ENCODE peak calls at places on chromosomes 7 and 10, in seven cellular contexts. E is GM12891, J is SK-N-SH, F is GM12878, U is K562, O is HepG2, Y is H1. L is an unnamed sample.

GRCh38 chr10:60943372-60944158 is 420 bp downstream of the RHOBTB1 start:
- DNase-seq in E (peak), J (peak), F (no peak), U (peak), O (peak), Y (peak), L (no peak)

GRCh38 chr10:3749597-3750351 is 35.2 kb downstream of the KLF6 start:
- DNase-seq in E (no peak), J (no peak), F (no peak), U (no peak), O (peak), Y (no peak), L (no peak)

GRCh38 chr10:96267234-96267705 is 4.1 kb downstream of the BLNK start:
- DNase-seq in E (no peak), J (no peak), F (no peak), U (no peak), O (no peak), Y (no peak), L (no peak)

GRCh38 chr7:118214833-118215182 is 9.7 kb upstream of the ANKRD7 start:
- DNase-seq in E (no peak), J (no peak), F (peak), U (no peak), O (no peak), Y (no peak), L (no peak)

GRCh38 chr7:77903597-77903996 is 105.0 kb downstream of the PHTF2 start:
- DNase-seq in E (no peak), J (peak), F (no peak), U (no peak), O (peak), Y (no peak), L (no peak)

GRCh38 chr7:94877731-94878670 is 29.4 kb upstream of the PPP1R9A start:
- DNase-seq in E (no peak), J (no peak), F (no peak), U (no peak), O (no peak), Y (no peak), L (no peak)

GRCh38 chr10:131870831-131871672 is 29.8 kb upstream of the PPP2R2D start:
- DNase-seq in E (no peak), J (no peak), F (no peak), U (no peak), O (no peak), Y (no peak), L (no peak)

GRCh38 chr7:17147409-17147808 is 151.0 kb upstream of the AHR start:
- DNase-seq in E (no peak), J (no peak), F (no peak), U (no peak), O (no peak), Y (no peak), L (no peak)

GRCh38 chr7:47943676-47944474 is 4.4 kb downstream of the PKD1L1 start:
- DNase-seq in E (no peak), J (peak), F (no peak), U (no peak), O (no peak), Y (no peak), L (no peak)

GRCh38 chr10:3853016-3853415 is 68.0 kb upstream of the KLF6 start:
- DNase-seq in E (no peak), J (no peak), F (no peak), U (no peak), O (no peak), Y (no peak), L (no peak)

GRCh38 chr7:66047426-66047825 is 28.2 kb upstream of the ASL start:
- DNase-seq in E (no peak), J (no peak), F (no peak), U (no peak), O (no peak), Y (no peak), L (no peak)

GRCh38 chr10:126216221-126216701 is 172.0 kb downstream of the ADAM12 start:
- DNase-seq in E (no peak), J (no peak), F (no peak), U (no peak), O (no peak), Y (no peak), L (no peak)

GRCh38 chr7:36941359-36941758 is 217.1 kb upstream of the AOAH start:
- DNase-seq in E (no peak), J (no peak), F (no peak), U (no peak), O (no peak), Y (no peak), L (no peak)

GRCh38 chr7:51034531-51035264 is 252.0 kb upstream of the GRB10 start:
- DNase-seq in E (no peak), J (no peak), F (no peak), U (no peak), O (no peak), Y (no peak), L (no peak)

GRCh38 chr7:113128028-113128427 is 9.7 kb upstream of the SMIM30 start:
- DNase-seq in E (no peak), J (no peak), F (no peak), U (no peak), O (no peak), Y (no peak), L (no peak)

GRCh38 chr10:42952931-42953683 is 123.8 kb upstream of the RET start:
- DNase-seq in E (no peak), J (no peak), F (no peak), U (no peak), O (no peak), Y (no peak), L (no peak)

GRCh38 chr7:121274467-121274866 is 54.3 kb upstream of the WNT16 start:
- DNase-seq in E (no peak), J (no peak), F (no peak), U (no peak), O (no peak), Y (no peak), L (no peak)

GRCh38 chr7:4849390-4849789 is 12.4 kb downstream of the PAPOLB start:
- DNase-seq in E (no peak), J (peak), F (no peak), U (peak), O (peak), Y (no peak), L (no peak)

GRCh38 chr7:100975391-100975821 is 6.0 kb downstream of the MUC12 start:
- DNase-seq in E (no peak), J (no peak), F (no peak), U (no peak), O (no peak), Y (no peak), L (no peak)

GRCh38 chr10:124474502-124475070 is 13.0 kb downstream of the LHPP start:
- DNase-seq in E (no peak), J (no peak), F (no peak), U (no peak), O (no peak), Y (no peak), L (no peak)

GRCh38 chr10:124477614-124478363 is 16.2 kb downstream of the LHPP start:
- DNase-seq in E (no peak), J (no peak), F (no peak), U (no peak), O (peak), Y (no peak), L (no peak)

GRCh38 chr10:124478517-124478916 is 16.9 kb downstream of the LHPP start:
- DNase-seq in E (no peak), J (no peak), F (no peak), U (no peak), O (no peak), Y (no peak), L (no peak)

GRCh38 chr10:124473070-124473469 is 11.4 kb downstream of the LHPP start:
- DNase-seq in E (no peak), J (no peak), F (no peak), U (no peak), O (no peak), Y (no peak), L (no peak)

DNA sequence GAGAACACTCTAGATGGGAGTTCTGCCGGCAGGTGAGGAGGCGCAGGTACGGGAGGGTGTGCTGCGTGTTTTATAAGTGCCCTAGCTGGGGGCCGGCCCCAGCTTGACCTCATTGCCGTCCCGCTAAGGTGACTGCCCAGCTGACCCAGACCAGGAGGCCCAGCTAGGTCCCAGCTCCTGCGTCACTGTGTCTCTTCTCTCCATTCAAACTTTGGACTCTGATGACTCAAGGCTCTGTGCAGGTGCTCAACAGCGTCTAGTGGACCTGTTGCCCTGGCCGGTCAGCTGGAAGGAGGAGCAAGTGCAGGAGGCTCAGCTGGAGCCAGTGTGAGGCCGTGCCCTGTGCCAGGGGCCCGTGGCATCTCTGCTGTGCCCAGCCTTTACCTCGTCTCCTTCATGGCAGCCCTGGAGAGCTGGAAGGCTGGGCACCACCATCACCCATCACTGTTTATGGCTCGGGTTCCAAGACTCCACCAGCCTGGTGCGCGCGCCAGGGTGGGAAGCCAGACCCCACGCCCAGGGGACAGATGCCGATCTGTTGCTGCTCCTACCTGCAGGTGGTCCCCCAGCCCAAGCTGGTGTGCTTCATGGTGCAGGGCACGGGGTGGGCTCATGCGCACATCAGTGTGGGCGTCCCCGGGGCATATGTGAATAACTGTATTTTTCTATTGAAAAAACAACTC is 14.6 kb downstream of the LHPP start:
- DNase-seq in E (no peak), J (no peak), F (no peak), U (no peak), O (peak), Y (no peak), L (no peak)
- TF ChIP-seq TAF1 in E (no peak), J (no peak), F (no peak), U (no peak), O (no peak), Y (no peak), L (no peak)

GRCh38 chr10:114478281-114478680 is 74.0 kb upstream of the AFAP1L2 start:
- DNase-seq in E (no peak), J (no peak), F (no peak), U (no peak), O (no peak), Y (no peak), L (no peak)

GRCh38 chr10:114474989-114475388 is 70.7 kb upstream of the AFAP1L2 start:
- DNase-seq in E (no peak), J (no peak), F (no peak), U (no peak), O (no peak), Y (no peak), L (no peak)

GRCh38 chr10:114479836-114480235 is 75.5 kb upstream of the AFAP1L2 start:
- DNase-seq in E (no peak), J (no peak), F (no peak), U (no peak), O (no peak), Y (no peak), L (no peak)

GRCh38 chr10:114479307-114479706 is 75.0 kb upstream of the AFAP1L2 start:
- DNase-seq in E (no peak), J (peak), F (no peak), U (no peak), O (peak), Y (no peak), L (no peak)

DNA sequence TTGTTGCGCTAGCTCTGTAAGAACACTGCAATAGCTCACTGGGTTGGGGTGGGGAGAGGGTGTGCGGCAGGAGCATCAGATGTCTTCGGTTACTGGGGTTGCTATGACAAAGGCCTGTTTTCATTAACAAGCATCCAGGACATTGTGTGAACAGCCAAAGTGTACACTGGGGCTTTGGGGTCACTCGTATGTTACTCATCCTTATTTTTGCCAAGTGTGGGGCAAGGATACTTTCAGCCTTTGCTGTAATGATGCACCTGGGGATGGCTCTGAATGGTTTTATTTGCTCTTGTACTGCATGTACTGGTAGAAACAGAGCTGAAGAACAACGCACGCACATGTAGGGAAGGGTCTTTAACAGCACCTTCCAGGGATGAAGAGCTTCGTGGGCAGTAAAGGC is 73.0 kb upstream of the AFAP1L2 start:
- DNase-seq in E (no peak), J (no peak), F (no peak), U (no peak), O (peak), Y (no peak), L (no peak)
- TF ChIP-seq POLR2AphosphoS5 in E (no peak), J (no peak), F (no peak), U (no peak), O (no peak), Y (no peak), L (no peak)

DNA sequence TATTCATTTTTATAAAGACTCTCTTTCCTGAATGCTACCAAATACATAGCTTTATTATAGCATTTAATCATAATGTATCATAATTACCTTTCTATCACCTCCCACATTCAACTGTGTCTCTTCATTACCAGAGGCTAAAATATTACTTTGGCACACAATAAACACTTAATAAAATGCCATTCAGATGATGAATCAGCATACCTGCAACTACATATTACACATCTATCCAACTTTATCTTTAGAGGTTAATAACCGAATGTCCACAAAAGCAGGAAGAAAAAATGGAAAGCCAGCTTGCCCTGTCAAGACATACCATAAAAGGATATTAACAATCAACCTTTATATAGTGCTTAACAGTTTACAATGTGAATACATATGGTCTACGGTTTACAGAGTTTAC is 12.8 kb downstream of the CACUL1 start:
- DNase-seq in E (no peak), J (no peak), F (no peak), U (no peak), O (no peak), Y (no peak), L (no peak)
- TF ChIP-seq TAF1 in E (no peak), J (no peak), F (no peak), U (no peak), O (no peak), Y (no peak), L (no peak)

GRCh38 chr7:234041-234711 is 41.8 kb downstream of the FAM20C start:
- DNase-seq in E (no peak), J (no peak), F (no peak), U (no peak), O (no peak), Y (no peak), L (no peak)

GRCh38 chr7:237385-237784 is 45.0 kb downstream of the FAM20C start:
- DNase-seq in E (no peak), J (no peak), F (no peak), U (no peak), O (no peak), Y (no peak), L (no peak)

GRCh38 chr7:234712-235553 is 42.6 kb downstream of the FAM20C start:
- DNase-seq in E (no peak), J (no peak), F (no peak), U (no peak), O (peak), Y (no peak), L (no peak)

GRCh38 chr7:236967-237366 is 44.6 kb downstream of the FAM20C start:
- DNase-seq in E (no peak), J (no peak), F (no peak), U (no peak), O (no peak), Y (no peak), L (no peak)

GRCh38 chr7:235576-236395 is 43.4 kb downstream of the FAM20C start:
- DNase-seq in E (no peak), J (no peak), F (no peak), U (no peak), O (no peak), Y (no peak), L (no peak)
- TF ChIP-seq POLR2AphosphoS5 in E (no peak), J (no peak), F (no peak), U (no peak), O (no peak), Y (no peak), L (no peak)

GRCh38 chr7:158381956-158382355 is 205.7 kb downstream of the PTPRN2 start:
- DNase-seq in E (no peak), J (no peak), F (no peak), U (no peak), O (no peak), Y (no peak), L (no peak)
- TF ChIP-seq TAF1 in E (no peak), J (no peak), F (no peak), U (no peak), O (no peak), Y (no peak), L (no peak)

GRCh38 chr10:112955736-112956421 is 5.8 kb downstream of the TCF7L2 start:
- DNase-seq in E (no peak), J (no peak), F (no peak), U (no peak), O (no peak), Y (no peak), L (no peak)
- TF ChIP-seq POLR2AphosphoS5 in E (no peak), J (peak), F (no peak), U (no peak), O (no peak), Y (no peak), L (no peak)

DNA sequence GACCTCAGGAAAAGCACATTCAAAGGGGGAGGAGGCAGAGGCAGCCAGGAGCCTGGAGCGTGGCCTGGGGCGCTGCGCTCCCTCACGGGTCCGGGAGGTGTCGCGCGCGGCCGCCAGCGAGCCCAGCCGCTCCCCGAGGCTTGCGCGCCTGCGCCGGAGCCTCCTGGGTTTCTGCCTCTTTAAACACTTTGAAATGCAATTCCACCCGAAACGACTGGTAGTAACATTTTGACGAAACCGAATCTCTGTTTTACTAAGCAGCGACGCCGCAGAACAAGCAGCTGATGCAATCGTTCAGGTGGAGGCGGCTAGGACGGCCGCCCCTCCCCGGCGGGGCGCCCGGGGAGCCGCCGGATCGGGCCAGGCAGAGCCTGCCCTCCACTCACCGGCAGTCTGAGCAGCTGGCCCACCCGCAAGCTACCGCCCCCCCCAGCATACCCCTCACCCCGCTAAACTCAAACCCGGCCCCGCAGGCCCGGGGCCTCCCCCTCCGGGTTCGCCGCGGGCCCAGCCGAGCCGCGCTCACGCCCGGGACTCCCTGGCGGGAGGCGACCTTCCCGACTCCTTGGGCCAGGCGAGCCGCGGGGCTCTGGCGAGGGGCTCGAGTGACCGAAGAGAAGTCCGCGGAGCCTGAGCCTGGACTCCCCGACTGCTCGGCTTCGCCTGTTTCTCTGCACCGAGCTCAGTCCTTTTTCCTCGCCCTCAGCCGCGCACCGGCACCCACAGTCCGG is 3.3 kb downstream of the MKX start:
- DNase-seq in E (peak), J (peak), F (peak), U (peak), O (peak), Y (no peak), L (peak)
- TF ChIP-seq TAF1 in E (no peak), J (no peak), F (no peak), U (no peak), O (no peak), Y (peak), L (no peak)